ENCODE peak calls at places on chromosomes 2 and 18, in eight cellular contexts. One of them, this sample, is unnamed.

GRCh38 chr2:240810199-240810598 is 9.8 kb downstream of the KIF1A start:
- DNase-seq in EL: no peak
- DNase-seq in AG09309: no peak
- DNase-seq in psoas muscle: no peak
- DNase-seq in effector CD4-positive, alpha-beta T cell: no peak
- DNase-seq in RWPE1: no peak
- DNase-seq in pons: no peak
- DNase-seq in ACHN: peak
- DNase-seq in this sample: no peak

GRCh38 chr18:9296233-9297006 is 38.2 kb upstream of the TWSG1 start:
- DNase-seq in ACHN: no peak
- DNase-seq in EL: no peak
- DNase-seq in psoas muscle: no peak
- DNase-seq in pons: no peak
- DNase-seq in effector CD4-positive, alpha-beta T cell: no peak
- DNase-seq in RWPE1: no peak
- DNase-seq in AG09309: peak
- DNase-seq in this sample: no peak

GRCh38 chr2:207370646-207371045 is 159.1 kb upstream of the CREB1 start:
- DNase-seq in effector CD4-positive, alpha-beta T cell: no peak
- DNase-seq in AG09309: no peak
- DNase-seq in ACHN: no peak
- DNase-seq in pons: no peak
- DNase-seq in RWPE1: no peak
- DNase-seq in psoas muscle: no peak
- DNase-seq in EL: no peak
- DNase-seq in this sample: no peak

GRCh38 chr2:134460583-134460998 is 206.7 kb downstream of the MGAT5 start:
- DNase-seq in psoas muscle: no peak
- DNase-seq in EL: peak
- DNase-seq in RWPE1: peak
- DNase-seq in ACHN: peak
- DNase-seq in effector CD4-positive, alpha-beta T cell: no peak
- DNase-seq in AG09309: no peak
- DNase-seq in pons: peak
- DNase-seq in this sample: peak

GRCh38 chr18:55588001-55588875 is at the start of gene TCF4:
- DNase-seq in RWPE1: peak
- DNase-seq in ACHN: peak
- DNase-seq in psoas muscle: peak
- DNase-seq in pons: peak
- DNase-seq in AG09309: no peak
- DNase-seq in effector CD4-positive, alpha-beta T cell: no peak
- DNase-seq in EL: peak
- DNase-seq in this sample: peak

GRCh38 chr2:43158259-43158880 is 68.0 kb downstream of the ZFP36L2 start:
- DNase-seq in RWPE1: peak
- DNase-seq in AG09309: peak
- DNase-seq in pons: peak
- DNase-seq in ACHN: peak
- DNase-seq in effector CD4-positive, alpha-beta T cell: no peak
- DNase-seq in EL: peak
- DNase-seq in psoas muscle: peak
- DNase-seq in this sample: no peak

GRCh38 chr2:211455225-211455841 is 898.9 kb downstream of the CPS1 start:
- DNase-seq in EL: peak
- DNase-seq in ACHN: peak
- DNase-seq in pons: peak
- DNase-seq in psoas muscle: no peak
- DNase-seq in AG09309: peak
- DNase-seq in RWPE1: peak
- DNase-seq in effector CD4-positive, alpha-beta T cell: no peak
- DNase-seq in this sample: peak

GRCh38 chr2:88753833-88754584 is 62.5 kb downstream of the RPIA start:
- DNase-seq in ACHN: no peak
- DNase-seq in EL: no peak
- DNase-seq in psoas muscle: no peak
- DNase-seq in AG09309: no peak
- DNase-seq in pons: no peak
- DNase-seq in RWPE1: no peak
- DNase-seq in effector CD4-positive, alpha-beta T cell: no peak
- DNase-seq in this sample: no peak

GRCh38 chr2:150663143-150663542 is 175.7 kb upstream of the RND3 start:
- DNase-seq in EL: peak
- DNase-seq in pons: no peak
- DNase-seq in effector CD4-positive, alpha-beta T cell: no peak
- DNase-seq in ACHN: peak
- DNase-seq in AG09309: peak
- DNase-seq in psoas muscle: no peak
- DNase-seq in RWPE1: peak
- DNase-seq in this sample: no peak

GRCh38 chr18:48749768-48750167 is 201.0 kb downstream of the SMAD7 start:
- DNase-seq in ACHN: no peak
- DNase-seq in EL: peak
- DNase-seq in effector CD4-positive, alpha-beta T cell: no peak
- DNase-seq in pons: no peak
- DNase-seq in psoas muscle: peak
- DNase-seq in AG09309: peak
- DNase-seq in RWPE1: no peak
- DNase-seq in this sample: no peak

GRCh38 chr2:57882895-57883515 is 163.6 kb upstream of the VRK2 start:
- DNase-seq in AG09309: no peak
- DNase-seq in psoas muscle: no peak
- DNase-seq in RWPE1: no peak
- DNase-seq in EL: no peak
- DNase-seq in ACHN: peak
- DNase-seq in effector CD4-positive, alpha-beta T cell: no peak
- DNase-seq in pons: peak
- DNase-seq in this sample: no peak

GRCh38 chr2:50143822-50144575 is 887.9 kb downstream of the NRXN1 start:
- DNase-seq in effector CD4-positive, alpha-beta T cell: no peak
- DNase-seq in AG09309: no peak
- DNase-seq in ACHN: peak
- DNase-seq in psoas muscle: no peak
- DNase-seq in RWPE1: peak
- DNase-seq in EL: peak
- DNase-seq in pons: peak
- DNase-seq in this sample: peak

GRCh38 chr2:23550553-23550952 is 165.6 kb downstream of the KLHL29 start:
- DNase-seq in RWPE1: no peak
- DNase-seq in ACHN: no peak
- DNase-seq in AG09309: no peak
- DNase-seq in psoas muscle: no peak
- DNase-seq in EL: no peak
- DNase-seq in effector CD4-positive, alpha-beta T cell: no peak
- DNase-seq in pons: peak
- DNase-seq in this sample: no peak

GRCh38 chr2:28570431-28570830 is 74.6 kb downstream of the PLB1 start:
- DNase-seq in pons: no peak
- DNase-seq in psoas muscle: no peak
- DNase-seq in ACHN: no peak
- DNase-seq in AG09309: no peak
- DNase-seq in EL: no peak
- DNase-seq in effector CD4-positive, alpha-beta T cell: no peak
- DNase-seq in RWPE1: no peak
- DNase-seq in this sample: no peak

GRCh38 chr2:74029719-74030397 is 45.1 kb downstream of the TET3 start:
- DNase-seq in pons: no peak
- DNase-seq in RWPE1: no peak
- DNase-seq in effector CD4-positive, alpha-beta T cell: no peak
- DNase-seq in ACHN: no peak
- DNase-seq in psoas muscle: no peak
- DNase-seq in AG09309: no peak
- DNase-seq in EL: no peak
- DNase-seq in this sample: no peak

GRCh38 chr18:23134780-23135678 is at the start of gene CABLES1:
- DNase-seq in RWPE1: peak
- DNase-seq in EL: peak
- DNase-seq in pons: no peak
- DNase-seq in AG09309: no peak
- DNase-seq in ACHN: peak
- DNase-seq in psoas muscle: peak
- DNase-seq in effector CD4-positive, alpha-beta T cell: no peak
- DNase-seq in this sample: peak

GRCh38 chr2:182324665-182325064 is 102.2 kb downstream of the PDE1A start:
- DNase-seq in ACHN: peak
- DNase-seq in effector CD4-positive, alpha-beta T cell: no peak
- DNase-seq in AG09309: no peak
- DNase-seq in pons: no peak
- DNase-seq in EL: peak
- DNase-seq in psoas muscle: no peak
- DNase-seq in RWPE1: no peak
- DNase-seq in this sample: no peak

GRCh38 chr2:40218679-40219078 is 233.2 kb downstream of the SLC8A1 start:
- DNase-seq in pons: no peak
- DNase-seq in ACHN: no peak
- DNase-seq in RWPE1: no peak
- DNase-seq in AG09309: no peak
- DNase-seq in psoas muscle: peak
- DNase-seq in EL: peak
- DNase-seq in effector CD4-positive, alpha-beta T cell: no peak
- DNase-seq in this sample: no peak

GRCh38 chr2:233100192-233100998 is 40.3 kb downstream of the INPP5D start:
- DNase-seq in RWPE1: no peak
- DNase-seq in psoas muscle: no peak
- DNase-seq in AG09309: no peak
- DNase-seq in effector CD4-positive, alpha-beta T cell: peak
- DNase-seq in EL: no peak
- DNase-seq in ACHN: no peak
- DNase-seq in pons: no peak
- DNase-seq in this sample: no peak

GRCh38 chr2:1488851-1489250 is 75.6 kb downstream of the TPO start:
- DNase-seq in AG09309: no peak
- DNase-seq in EL: no peak
- DNase-seq in RWPE1: no peak
- DNase-seq in ACHN: no peak
- DNase-seq in effector CD4-positive, alpha-beta T cell: no peak
- DNase-seq in pons: no peak
- DNase-seq in psoas muscle: no peak
- DNase-seq in this sample: no peak

GRCh38 chr2:146597291-146597690 is 1247.5 kb upstream of the ACVR2A start:
- DNase-seq in pons: no peak
- DNase-seq in effector CD4-positive, alpha-beta T cell: no peak
- DNase-seq in RWPE1: peak
- DNase-seq in psoas muscle: no peak
- DNase-seq in ACHN: no peak
- DNase-seq in EL: peak
- DNase-seq in AG09309: no peak
- DNase-seq in this sample: no peak

GRCh38 chr2:200356794-200357472 is 50.4 kb downstream of the SPATS2L start:
- DNase-seq in RWPE1: no peak
- DNase-seq in AG09309: peak
- DNase-seq in EL: peak
- DNase-seq in psoas muscle: no peak
- DNase-seq in pons: no peak
- DNase-seq in effector CD4-positive, alpha-beta T cell: no peak
- DNase-seq in ACHN: no peak
- DNase-seq in this sample: no peak

GRCh38 chr2:42342795-42343241 is 18.2 kb downstream of the COX7A2L start:
- DNase-seq in ACHN: no peak
- DNase-seq in effector CD4-positive, alpha-beta T cell: no peak
- DNase-seq in pons: no peak
- DNase-seq in EL: no peak
- DNase-seq in AG09309: no peak
- DNase-seq in RWPE1: no peak
- DNase-seq in psoas muscle: no peak
- DNase-seq in this sample: no peak

GRCh38 chr2:127873707-127874303 is 12.0 kb downstream of the AMMECR1L start:
- DNase-seq in pons: no peak
- DNase-seq in psoas muscle: no peak
- DNase-seq in EL: no peak
- DNase-seq in RWPE1: no peak
- DNase-seq in effector CD4-positive, alpha-beta T cell: no peak
- DNase-seq in AG09309: no peak
- DNase-seq in ACHN: no peak
- DNase-seq in this sample: no peak

GRCh38 chr2:186307871-186308270 is 178.2 kb upstream of the ZC3H15 start:
- DNase-seq in ACHN: no peak
- DNase-seq in pons: no peak
- DNase-seq in effector CD4-positive, alpha-beta T cell: no peak
- DNase-seq in RWPE1: no peak
- DNase-seq in psoas muscle: no peak
- DNase-seq in AG09309: no peak
- DNase-seq in EL: no peak
- DNase-seq in this sample: no peak

GRCh38 chr2:179751184-179751809 is 110.1 kb downstream of the ZNF385B start:
- DNase-seq in AG09309: no peak
- DNase-seq in psoas muscle: no peak
- DNase-seq in RWPE1: peak
- DNase-seq in pons: peak
- DNase-seq in ACHN: peak
- DNase-seq in EL: peak
- DNase-seq in effector CD4-positive, alpha-beta T cell: no peak
- DNase-seq in this sample: no peak

GRCh38 chr18:56702946-56703345 is 51.8 kb downstream of the WDR7 start:
- DNase-seq in AG09309: no peak
- DNase-seq in EL: peak
- DNase-seq in effector CD4-positive, alpha-beta T cell: no peak
- DNase-seq in ACHN: peak
- DNase-seq in pons: peak
- DNase-seq in psoas muscle: no peak
- DNase-seq in RWPE1: peak
- DNase-seq in this sample: peak

GRCh38 chr18:49127606-49128190 is 176.9 kb upstream of the SMAD7 start:
- DNase-seq in pons: no peak
- DNase-seq in psoas muscle: no peak
- DNase-seq in RWPE1: no peak
- DNase-seq in effector CD4-positive, alpha-beta T cell: no peak
- DNase-seq in EL: no peak
- DNase-seq in AG09309: no peak
- DNase-seq in ACHN: no peak
- DNase-seq in this sample: no peak

GRCh38 chr2:124325667-124326425 is 300.8 kb downstream of the CNTNAP5 start:
- DNase-seq in EL: no peak
- DNase-seq in psoas muscle: no peak
- DNase-seq in effector CD4-positive, alpha-beta T cell: no peak
- DNase-seq in AG09309: no peak
- DNase-seq in pons: no peak
- DNase-seq in ACHN: peak
- DNase-seq in RWPE1: no peak
- DNase-seq in this sample: no peak

GRCh38 chr2:3041841-3042600 is 335.6 kb downstream of the EIPR1 start:
- DNase-seq in EL: no peak
- DNase-seq in RWPE1: no peak
- DNase-seq in effector CD4-positive, alpha-beta T cell: no peak
- DNase-seq in psoas muscle: peak
- DNase-seq in pons: no peak
- DNase-seq in AG09309: no peak
- DNase-seq in ACHN: no peak
- DNase-seq in this sample: peak

GRCh38 chr2:115234175-115234574 is 791.7 kb downstream of the DPP10 start:
- DNase-seq in AG09309: no peak
- DNase-seq in EL: no peak
- DNase-seq in RWPE1: no peak
- DNase-seq in ACHN: no peak
- DNase-seq in pons: no peak
- DNase-seq in psoas muscle: no peak
- DNase-seq in effector CD4-positive, alpha-beta T cell: no peak
- DNase-seq in this sample: no peak

GRCh38 chr2:178412047-178412446 is 38.9 kb downstream of the PRKRA start:
- DNase-seq in RWPE1: no peak
- DNase-seq in ACHN: no peak
- DNase-seq in AG09309: no peak
- DNase-seq in EL: peak
- DNase-seq in pons: no peak
- DNase-seq in effector CD4-positive, alpha-beta T cell: no peak
- DNase-seq in psoas muscle: no peak
- DNase-seq in this sample: no peak

GRCh38 chr2:26396734-26397298 is 4.9 kb upstream of the DRC1 start:
- DNase-seq in pons: no peak
- DNase-seq in AG09309: no peak
- DNase-seq in RWPE1: no peak
- DNase-seq in EL: no peak
- DNase-seq in ACHN: no peak
- DNase-seq in psoas muscle: no peak
- DNase-seq in effector CD4-positive, alpha-beta T cell: no peak
- DNase-seq in this sample: no peak

GRCh38 chr2:137910641-137911040 is 53.6 kb upstream of the HNMT start:
- DNase-seq in RWPE1: peak
- DNase-seq in psoas muscle: no peak
- DNase-seq in effector CD4-positive, alpha-beta T cell: no peak
- DNase-seq in EL: peak
- DNase-seq in ACHN: peak
- DNase-seq in pons: peak
- DNase-seq in AG09309: no peak
- DNase-seq in this sample: no peak